ENCODE peak calls at places on chromosomes 13 and 19, in eight cellular contexts. V, Z, M, K, A, C, G and U are unnamed samples.

GRCh38 chr13:80160110-80160509 is 180.8 kb downstream of the SPRY2 start:
- DNase-seq in V (no peak), Z (no peak), M (no peak), K (no peak), A (no peak), C (no peak), G (no peak), U (no peak)

GRCh38 chr19:49689133-49690072 is at the start of gene ADM5:
- DNase-seq in V (no peak), Z (no peak), M (no peak), K (no peak), A (peak; percentile 78), C (peak; percentile 70), G (peak; percentile 69), U (no peak)

GRCh38 chr13:87444135-87444534 is 227.0 kb upstream of the SLITRK5 start:
- DNase-seq in V (no peak), Z (no peak), M (no peak), K (no peak), A (no peak), C (no peak), G (no peak), U (no peak)

GRCh38 chr19:10725415-10725814 is 7.5 kb downstream of the DNM2 start:
- DNase-seq in V (no peak), Z (no peak), M (no peak), K (no peak), A (no peak), C (no peak), G (no peak), U (no peak)

GRCh38 chr13:99990045-99990977 is 8.7 kb downstream of the ZIC2 start:
- DNase-seq in V (no peak), Z (no peak), M (no peak), K (peak; percentile 30), A (no peak), C (no peak), G (no peak), U (no peak)

GRCh38 chr13:83498486-83499190 is 383.6 kb downstream of the SLITRK1 start:
- DNase-seq in V (no peak), Z (no peak), M (no peak), K (no peak), A (no peak), C (no peak), G (no peak), U (no peak)

GRCh38 chr13:45474584-45475454 is 10.1 kb downstream of the COG3 start:
- DNase-seq in V (no peak), Z (no peak), M (no peak), K (no peak), A (no peak), C (no peak), G (no peak), U (no peak)

GRCh38 chr19:30689474-30689873 is 317.3 kb downstream of the ZNF536 start:
- DNase-seq in V (no peak), Z (no peak), M (no peak), K (no peak), A (no peak), C (no peak), G (no peak), U (no peak)

GRCh38 chr19:15702590-15702930 is 25.3 kb upstream of the OR10H2 start:
- DNase-seq in V (peak; percentile 60), Z (peak; percentile 77), M (peak; percentile 83), K (no peak), A (peak; percentile 74), C (peak; percentile 89), G (peak; percentile 72), U (no peak)

GRCh38 chr19:41993612-41994483 is at the start of gene ATP1A3:
- DNase-seq in V (no peak), Z (no peak), M (peak; percentile 66), K (peak; percentile 65), A (peak; percentile 44), C (peak; percentile 52), G (no peak), U (no peak)

GRCh38 chr19:57637379-57637778 is 4.4 kb downstream of the ZNF211 start:
- DNase-seq in V (no peak), Z (no peak), M (no peak), K (no peak), A (no peak), C (no peak), G (no peak), U (no peak)

GRCh38 chr19:57633832-57634131 is 814 bp downstream of the ZNF211 start:
- DNase-seq in V (no peak), Z (no peak), M (no peak), K (no peak), A (no peak), C (no peak), G (no peak), U (no peak)

GRCh38 chr19:57632987-57633831 is at the start of gene ZNF211:
- DNase-seq in V (peak; percentile 91), Z (peak; percentile 94), M (peak; percentile 95), K (peak; percentile 94), A (peak; percentile 95), C (peak; percentile 93), G (peak; percentile 93), U (peak; percentile 93)
- H3K27ac ChIP-seq in V (peak within 1 kb of the TSS; percentile 76), Z (peak within 1 kb of the TSS; percentile 78), M (peak within 1 kb of the TSS; percentile 88), K (no peak within 1 kb of the TSS), A (peak within 1 kb of the TSS; percentile 72), C (peak within 1 kb of the TSS; percentile 74), G (peak within 1 kb of the TSS; percentile 85), U (peak within 1 kb of the TSS; percentile 90)

GRCh38 chr19:18194554-18195238 is 1.7 kb downstream of the MPV17L2 start:
- DNase-seq in V (peak; percentile 74), Z (no peak), M (no peak), K (no peak), A (peak; percentile 24), C (peak; percentile 49), G (no peak), U (no peak)
- H3K4me3 ChIP-seq in V (no peak overlapping the region), Z (no peak overlapping the region), M (peak overlapping the region; percentile 75), K (no peak overlapping the region), A (no peak overlapping the region), C (peak overlapping the region; percentile 1), G (peak overlapping the region; percentile 76), U (peak overlapping the region; percentile 91)

GRCh38 chr13:110615005-110615321 is 382 bp upstream of the NAXD start:
- DNase-seq in V (no peak), Z (no peak), M (no peak), K (no peak), A (no peak), C (no peak), G (no peak), U (no peak)

GRCh38 chr13:110607675-110608224 is 7.6 kb upstream of the NAXD start:
- DNase-seq in V (no peak), Z (no peak), M (no peak), K (no peak), A (no peak), C (no peak), G (no peak), U (no peak)

GRCh38 chr13:110616103-110617101 is 1.1 kb downstream of the NAXD start:
- DNase-seq in V (no peak), Z (peak; percentile 77), M (no peak), K (peak; percentile 26), A (peak; percentile 69), C (peak; percentile 52), G (no peak), U (peak; percentile 78)

GRCh38 chr13:110615322-110616102 is at the start of gene NAXD:
- DNase-seq in V (peak; percentile 91), Z (peak; percentile 96), M (peak; percentile 96), K (peak; percentile 49), A (peak; percentile 96), C (peak; percentile 94), G (peak; percentile 97), U (peak; percentile 97)

GRCh38 chr13:110610955-110611595 is 4.3 kb upstream of the NAXD start:
- DNase-seq in V (no peak), Z (no peak), M (no peak), K (no peak), A (no peak), C (no peak), G (no peak), U (no peak)
- H3K27ac ChIP-seq in V (no peak overlapping the region), Z (no peak overlapping the region), M (no peak overlapping the region), K (no peak overlapping the region), A (no peak overlapping the region), C (no peak overlapping the region), G (no peak overlapping the region), U (no peak overlapping the region)

GRCh38 chr19:54062643-54063042 is 1.1 kb downstream of the VSTM1 start:
- DNase-seq in V (no peak), Z (peak; percentile 33), M (no peak), K (no peak), A (peak; percentile 8), C (no peak), G (peak; percentile 82), U (no peak)

GRCh38 chr19:54069482-54069881 is 5.8 kb upstream of the VSTM1 start:
- DNase-seq in V (no peak), Z (no peak), M (no peak), K (no peak), A (no peak), C (no peak), G (no peak), U (no peak)

DNA sequence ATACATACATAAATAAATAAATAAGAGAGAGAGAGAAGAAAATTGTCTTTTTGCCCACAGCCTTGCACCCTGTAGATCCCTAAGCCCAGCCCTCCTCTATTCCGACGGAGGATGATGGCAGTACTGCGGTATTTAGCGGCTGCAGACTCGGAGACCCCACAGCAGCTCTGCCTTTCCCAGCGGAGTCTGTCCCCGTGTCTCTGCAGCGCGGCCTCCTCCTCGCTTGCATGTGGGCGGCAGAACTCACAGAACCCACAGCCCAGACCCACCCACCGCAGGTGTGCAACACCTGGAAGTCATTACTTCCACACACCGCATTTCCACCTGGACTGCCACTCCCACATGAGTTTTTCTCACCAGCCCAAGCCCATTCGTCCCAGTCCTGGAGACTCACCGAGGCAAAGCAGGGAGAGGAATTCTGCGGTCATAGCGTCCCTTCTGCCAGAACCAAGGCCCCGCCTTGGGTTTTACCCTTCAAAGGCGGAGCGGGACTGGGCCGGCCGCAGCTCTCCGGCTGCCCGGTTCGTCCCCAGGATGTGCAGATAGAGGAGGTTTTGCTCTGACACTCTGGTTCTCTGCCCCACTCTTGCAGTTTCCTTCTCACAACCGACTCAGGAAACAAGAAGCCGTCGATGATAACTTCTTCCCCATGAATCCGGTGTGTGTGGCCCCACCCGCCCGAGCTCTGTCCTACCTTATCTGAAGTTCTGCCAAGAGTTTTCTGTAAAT is at the start of gene VSTM1:
- DNase-seq in V (no peak), Z (no peak), M (no peak), K (no peak), A (no peak), C (no peak), G (no peak), U (no peak)
- H3K4me3 ChIP-seq in V (no peak within 1 kb of the TSS), Z (no peak within 1 kb of the TSS), M (no peak within 1 kb of the TSS), K (no peak within 1 kb of the TSS), A (no peak within 1 kb of the TSS), C (no peak within 1 kb of the TSS), G (no peak within 1 kb of the TSS), U (no peak within 1 kb of the TSS)

DNA sequence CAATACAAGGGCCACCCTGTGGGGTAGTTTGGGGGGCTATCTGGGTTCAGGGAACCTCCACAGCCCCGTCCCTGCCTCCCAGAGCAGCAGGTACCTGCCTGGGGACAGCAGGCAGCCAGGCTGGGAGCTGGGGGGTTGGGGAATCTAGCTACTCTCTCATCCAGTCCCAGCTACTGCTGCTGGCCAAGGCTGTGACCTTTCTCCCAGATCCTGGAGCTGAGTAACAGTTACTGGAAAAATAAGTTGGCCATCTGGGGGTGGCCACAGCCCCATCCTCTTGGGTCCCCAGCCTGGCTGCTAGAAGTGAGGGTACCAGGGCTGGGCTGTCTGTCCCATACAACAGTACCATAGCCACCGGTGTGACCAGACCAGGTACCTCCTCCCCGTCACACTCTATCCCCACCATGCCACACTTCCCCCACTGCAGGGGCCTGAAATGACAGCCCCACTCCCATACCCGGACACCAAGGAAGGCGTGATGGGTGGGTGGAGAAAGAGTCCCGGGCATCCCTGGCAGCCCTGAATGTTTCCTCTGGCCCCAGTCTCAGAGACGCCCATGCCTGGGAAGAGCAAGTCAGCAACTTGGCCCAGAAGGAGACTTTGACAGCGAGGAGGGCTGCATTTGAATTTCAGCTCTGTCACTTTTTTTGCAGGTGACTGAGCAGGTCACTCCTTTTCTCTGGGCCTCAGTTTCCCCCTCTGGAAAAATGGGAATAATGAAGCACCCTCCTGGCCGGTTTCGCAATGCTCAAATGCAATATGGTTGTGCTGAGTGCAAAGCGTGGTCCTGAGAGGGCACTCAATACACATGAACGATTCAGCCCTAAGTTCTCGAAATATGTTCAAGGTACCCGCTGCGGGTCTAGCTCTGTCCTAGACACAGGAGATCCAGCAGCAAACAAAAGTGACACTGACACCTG is 30.7 kb upstream of the NFIC start:
- DNase-seq in V (peak; percentile 54), Z (peak; percentile 89), M (peak; percentile 46), K (no peak), A (peak; percentile 89), C (peak; percentile 74), G (no peak), U (peak; percentile 90)
- H3K27ac ChIP-seq in V (peak overlapping the region; percentile 95), Z (peak overlapping the region; percentile 88), M (peak overlapping the region; percentile 96), K (no peak overlapping the region), A (peak overlapping the region; percentile 96), C (peak overlapping the region; percentile 92), G (peak overlapping the region; percentile 91), U (peak overlapping the region; percentile 98)